ENCODE peak calls at places on chromosomes 11 and 22, in four cellular contexts. H, A, T and K are unnamed samples.

GRCh38 chr11:19951558-19952083 is 208.7 kb downstream of the DBX1 start:
- DNase-seq in H (peak), A (no peak), T (no peak), K (no peak)

GRCh38 chr22:29912605-29913398 is 29.8 kb downstream of the MTMR3 start:
- DNase-seq in H (no peak), A (no peak), T (no peak), K (no peak)

GRCh38 chr11:86978247-86978646 is 23.1 kb upstream of the FZD4 start:
- DNase-seq in H (no peak), A (no peak), T (no peak), K (no peak)

GRCh38 chr11:19398772-19399542 is 158.2 kb upstream of the E2F8 start:
- DNase-seq in H (no peak), A (no peak), T (no peak), K (no peak)

GRCh38 chr11:5596611-5597201 is at the start of gene TRIM6:
- DNase-seq in H (no peak), A (peak), T (no peak), K (no peak)

GRCh38 chr11:31808721-31809542 is 2.2 kb downstream of the PAX6 start:
- DNase-seq in H (no peak), A (no peak), T (no peak), K (no peak)

GRCh38 chr11:66914505-66914904 is 43.7 kb downstream of the PC start:
- DNase-seq in H (no peak), A (no peak), T (no peak), K (no peak)

GRCh38 chr11:132638421-132638820 is 893.9 kb downstream of the OPCML start:
- DNase-seq in H (no peak), A (no peak), T (no peak), K (no peak)

GRCh38 chr11:106424111-106424510 is 346.6 kb downstream of the AASDHPPT start:
- DNase-seq in H (no peak), A (no peak), T (no peak), K (no peak)

GRCh38 chr11:87359401-87359800 is 321.7 kb downstream of the TMEM135 start:
- DNase-seq in H (no peak), A (no peak), T (no peak), K (no peak)

GRCh38 chr11:91947215-91947614 is 277.4 kb upstream of the FAT3 start:
- DNase-seq in H (no peak), A (no peak), T (peak), K (no peak)

GRCh38 chr11:926341-926916 is 759 bp downstream of the AP2A2 start:
- DNase-seq in H (no peak), A (no peak), T (no peak), K (no peak)

GRCh38 chr22:42172385-42173172 is 42.0 kb upstream of the CYP2D6 start:
- DNase-seq in H (no peak), A (no peak), T (no peak), K (no peak)

GRCh38 chr22:39938509-39938908 is 21.7 kb upstream of the TMA7B start:
- DNase-seq in H (no peak), A (no peak), T (no peak), K (no peak)

GRCh38 chr11:44338031-44338430 is 28.1 kb upstream of the ALX4 start:
- DNase-seq in H (no peak), A (no peak), T (no peak), K (no peak)

GRCh38 chr11:87298155-87298554 is 260.4 kb downstream of the TMEM135 start:
- DNase-seq in H (no peak), A (no peak), T (no peak), K (no peak)

GRCh38 chr22:47337161-47337621 is 574.7 kb downstream of the TBC1D22A start:
- DNase-seq in H (no peak), A (no peak), T (no peak), K (no peak)

GRCh38 chr11:7548659-7549283 is 35.0 kb downstream of the PPFIBP2 start:
- DNase-seq in H (no peak), A (no peak), T (no peak), K (no peak)

GRCh38 chr11:96827164-96827563 is 437.4 kb downstream of the JRKL start:
- DNase-seq in H (no peak), A (no peak), T (no peak), K (no peak)

GRCh38 chr11:2593393-2593950 is 106.3 kb downstream of the KCNQ1OT1 start:
- DNase-seq in H (no peak), A (no peak), T (no peak), K (no peak)

GRCh38 chr11:114668109-114668508 is 10.2 kb upstream of the NXPE2 start:
- DNase-seq in H (no peak), A (no peak), T (no peak), K (no peak)

GRCh38 chr11:16738949-16739262 is 459 bp downstream of the C11orf58 start:
- DNase-seq in H (no peak), A (no peak), T (no peak), K (no peak)

GRCh38 chr11:76296731-76297130 is 84.2 kb downstream of the THAP12 start:
- DNase-seq in H (no peak), A (no peak), T (no peak), K (no peak)

GRCh38 chr11:34972892-34973291 is 56.5 kb downstream of the PDHX start:
- DNase-seq in H (no peak), A (no peak), T (no peak), K (no peak)

GRCh38 chr22:19085233-19086043 is 36.8 kb downstream of the DGCR2 start:
- DNase-seq in H (no peak), A (no peak), T (no peak), K (peak)

GRCh38 chr22:32044913-32045312 is 1.9 kb downstream of the SLC5A1 start:
- DNase-seq in H (no peak), A (no peak), T (no peak), K (no peak)

GRCh38 chr11:128715691-128716153 is 21.9 kb downstream of the FLI1 start:
- DNase-seq in H (no peak), A (no peak), T (no peak), K (no peak)

GRCh38 chr11:90241414-90241813 is 18.6 kb upstream of the CHORDC1 start:
- DNase-seq in H (no peak), A (no peak), T (no peak), K (no peak)

GRCh38 chr11:46143049-46143806 is 22.0 kb upstream of the PHF21A start:
- DNase-seq in H (no peak), A (no peak), T (no peak), K (no peak)

GRCh38 chr11:120208777-120209176 is 2.1 kb upstream of the OAF start:
- DNase-seq in H (no peak), A (peak), T (no peak), K (peak)

GRCh38 chr11:116512841-116513240 is 259.9 kb downstream of the BUD13 start:
- DNase-seq in H (no peak), A (no peak), T (no peak), K (no peak)

GRCh38 chr22:45537734-45538181 is 35.1 kb downstream of the FBLN1 start:
- DNase-seq in H (no peak), A (no peak), T (no peak), K (no peak)

GRCh38 chr11:1742869-1743586 is 7.4 kb downstream of the IFITM10 start:
- DNase-seq in H (no peak), A (peak), T (no peak), K (no peak)

GRCh38 chr11:43962383-43962969 is 20.0 kb downstream of the C11orf96 start:
- DNase-seq in H (no peak), A (no peak), T (no peak), K (no peak)

GRCh38 chr22:19885841-19886592 is 31.3 kb upstream of the GNB1L start:
- DNase-seq in H (no peak), A (peak), T (no peak), K (no peak)